ENCODE peak calls at places on chromosomes 13 and 19, in seven cellular contexts. F, K, D, B, W, Z and C are unnamed samples.

GRCh38 chr13:62879071-62879470 is 1463.4 kb upstream of the PCDH20 start:
- DNase-seq in F (peak), K (peak), D (no peak), B (no peak), W (no peak), Z (peak), C (no peak)

GRCh38 chr19:18415177-18415867 is 3.9 kb upstream of the SSBP4 start:
- DNase-seq in F (peak), K (peak), D (peak), B (peak), W (no peak), Z (peak), C (no peak)

GRCh38 chr13:36831291-36831690 is 12.3 kb downstream of the RFXAP start:
- DNase-seq in F (no peak), K (no peak), D (no peak), B (no peak), W (no peak), Z (no peak), C (no peak)

GRCh38 chr19:33390120-33390907 is 16.8 kb downstream of the CEBPG start:
- DNase-seq in F (peak), K (no peak), D (peak), B (peak), W (no peak), Z (no peak), C (no peak)

GRCh38 chr13:89708013-89708412 is 1639.5 kb upstream of the MIR17HG start:
- DNase-seq in F (no peak), K (no peak), D (no peak), B (no peak), W (no peak), Z (no peak), C (no peak)

GRCh38 chr13:98445340-98446233 is 131.3 kb downstream of the STK24 start:
- DNase-seq in F (peak), K (no peak), D (peak), B (peak), W (no peak), Z (peak), C (peak)

GRCh38 chr19:37309834-37310575 is 60.9 kb upstream of the ZNF527 start:
- DNase-seq in F (peak), K (no peak), D (no peak), B (no peak), W (no peak), Z (no peak), C (peak)

GRCh38 chr19:16073481-16073880 is 2.8 kb upstream of the TPM4 start:
- DNase-seq in F (peak), K (no peak), D (no peak), B (no peak), W (no peak), Z (no peak), C (no peak)

GRCh38 chr13:95319551-95320274 is 18.5 kb upstream of the ABCC4 start:
- DNase-seq in F (peak), K (no peak), D (no peak), B (no peak), W (no peak), Z (no peak), C (no peak)

GRCh38 chr13:84366484-84366883 is 484.2 kb upstream of the SLITRK1 start:
- DNase-seq in F (peak), K (no peak), D (no peak), B (no peak), W (no peak), Z (peak), C (no peak)

GRCh38 chr19:42850981-42851717 is 28.4 kb downstream of the PSG1 start:
- DNase-seq in F (peak), K (peak), D (no peak), B (peak), W (peak), Z (peak), C (no peak)

GRCh38 chr19:2602391-2603181 is 99.9 kb downstream of the GNG7 start:
- DNase-seq in F (peak), K (peak), D (peak), B (peak), W (peak), Z (peak), C (no peak)

GRCh38 chr19:48965806-48966540 is 864 bp downstream of the FTL start:
- DNase-seq in F (peak), K (no peak), D (peak), B (peak), W (no peak), Z (peak), C (peak)

GRCh38 chr13:41960700-41961697 is at the start of gene VWA8:
- DNase-seq in F (peak), K (peak), D (peak), B (peak), W (no peak), Z (peak), C (peak)

GRCh38 chr13:38686635-38687245 is at the start of gene FREM2:
- DNase-seq in F (peak), K (no peak), D (peak), B (peak), W (no peak), Z (no peak), C (no peak)
- H3K4me3 ChIP-seq in F (no peak), K (no peak), D (peak), B (peak), W (no peak), Z (no peak), C (no peak)

GRCh38 chr13:114143806-114144605 is 11.6 kb upstream of the RASA3 start:
- DNase-seq in F (no peak), K (no peak), D (peak), B (peak), W (no peak), Z (no peak), C (peak)
- TF ChIP-seq CTCF in F (no peak), K (peak), D (no peak), B (no peak), W (no peak), Z (no peak), C (peak)

GRCh38 chr19:41499899-41500298 is 56.9 kb downstream of the ERICH4 start:
- DNase-seq in F (no peak), K (no peak), D (no peak), B (no peak), W (no peak), Z (no peak), C (no peak)
- H3K4me3 ChIP-seq in F (no peak), K (no peak), D (peak), B (peak), W (no peak), Z (no peak), C (no peak)

GRCh38 chr19:29084266-29084665 is 128.7 kb downstream of the UQCRFS1 start:
- DNase-seq in F (peak), K (no peak), D (no peak), B (no peak), W (peak), Z (no peak), C (peak)
- TF ChIP-seq CTCF in F (peak), K (no peak), D (no peak), B (no peak), W (peak), Z (peak), C (peak)

GRCh38 chr19:7159105-7159933 is 89.8 kb downstream of the ZNF557 start:
- DNase-seq in F (peak), K (peak), D (no peak), B (peak), W (no peak), Z (peak), C (no peak)
- H3K4me3 ChIP-seq in F (no peak), K (no peak), D (no peak), B (peak), W (no peak), Z (no peak), C (no peak)

GRCh38 chr13:85525411-85525810 is 273.8 kb downstream of the SLITRK6 start:
- DNase-seq in F (no peak), K (no peak), D (no peak), B (no peak), W (no peak), Z (no peak), C (no peak)
- TF ChIP-seq CTCF in F (no peak), K (no peak), D (no peak), B (no peak), W (no peak), Z (no peak), C (no peak)

DNA sequence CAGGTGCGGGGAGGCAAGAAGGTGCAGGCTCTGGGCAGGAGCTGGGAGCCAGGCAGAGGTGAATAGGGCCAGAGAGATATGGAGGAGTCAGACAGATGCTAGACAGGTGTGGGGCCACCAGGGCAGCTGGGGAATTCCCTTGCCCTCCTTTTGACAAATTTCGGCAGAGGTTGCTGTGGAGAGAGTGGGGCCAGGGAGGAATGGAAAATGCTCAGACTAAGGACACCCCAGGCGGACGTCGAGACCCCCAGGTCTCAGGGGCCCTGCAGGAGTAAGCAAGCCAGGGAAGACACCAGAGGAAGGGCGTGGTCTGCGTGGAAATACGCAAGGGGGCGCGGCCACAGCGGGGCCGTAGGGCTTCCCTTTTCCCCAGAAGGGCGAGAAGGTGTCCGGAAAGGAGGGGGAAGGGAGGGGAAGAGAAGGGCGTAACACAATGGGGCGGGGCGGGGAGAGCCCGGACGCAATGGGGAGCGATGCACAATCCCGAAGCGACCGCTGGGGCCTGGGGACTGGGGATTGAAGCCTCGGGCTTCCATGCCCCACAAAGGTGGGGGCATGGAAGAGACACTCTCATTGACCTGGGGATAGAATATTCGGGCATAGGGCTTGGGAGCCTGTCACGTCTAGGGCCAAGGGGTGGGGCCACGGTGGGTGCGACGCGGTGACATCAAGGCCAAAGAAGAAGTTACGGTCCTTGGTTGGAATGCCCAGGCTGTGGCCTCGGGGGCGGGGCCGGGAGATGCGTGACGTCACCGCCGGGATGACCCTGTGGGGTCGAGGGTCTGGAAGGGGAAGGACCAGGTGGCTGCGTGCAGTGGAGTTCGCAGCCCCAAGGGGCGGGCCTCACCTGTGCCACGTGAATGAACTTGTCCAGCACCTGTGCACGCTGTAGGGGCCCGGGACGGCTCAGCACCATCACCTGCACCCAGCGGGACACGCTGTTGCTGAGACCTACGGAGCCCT is 8.2 kb downstream of the RASGRP4 start:
- DNase-seq in F (peak), K (no peak), D (peak), B (peak), W (no peak), Z (no peak), C (peak)
- H3K4me3 ChIP-seq in F (peak), K (peak), D (peak), B (peak), W (no peak), Z (no peak), C (peak)

GRCh38 chr13:37960427-37960826 is 90.9 kb upstream of the TRPC4 start:
- DNase-seq in F (peak), K (no peak), D (no peak), B (no peak), W (no peak), Z (peak), C (no peak)
- TF ChIP-seq CTCF in F (peak), K (peak), D (no peak), B (no peak), W (peak), Z (peak), C (no peak)